ENCODE peak calls at places on chromosomes 5 and 9, in nine cellular contexts. T is GM06990, U is brain microvascular endothelial cell, R is astrocyte of the spinal cord, P is fibroblast of lung, O is sigmoid colon, C is tibial nerve, W is coronary artery, Z is stomach. X is an unnamed sample.

GRCh38 chr5:157912621-157913325 is 53.8 kb upstream of the CLINT1 start:
- DNase-seq in T (peak), U (no peak), R (no peak), P (no peak), O (no peak), C (no peak), W (no peak), Z (peak), X (peak)

GRCh38 chr9:133333566-133333965 is 2.4 kb downstream of the SURF6 start:
- DNase-seq in T (no peak), U (no peak), R (no peak), P (no peak), O (peak), C (no peak), W (no peak), Z (no peak), X (no peak)

GRCh38 chr9:122005597-122005996 is 87.5 kb downstream of the TTLL11 start:
- DNase-seq in T (no peak), U (peak), R (peak), P (peak), O (no peak), C (no peak), W (no peak), Z (no peak), X (peak)

GRCh38 chr5:180375291-180375690 is 22.2 kb upstream of the GFPT2 start:
- DNase-seq in T (no peak), U (no peak), R (no peak), P (no peak), O (no peak), C (no peak), W (no peak), Z (no peak), X (no peak)

GRCh38 chr9:103913899-103914298 is 180.2 kb upstream of the SMC2 start:
- DNase-seq in T (no peak), U (no peak), R (no peak), P (no peak), O (no peak), C (no peak), W (no peak), Z (no peak), X (peak)

GRCh38 chr9:130053504-130054427 is at the start of gene GPR107:
- DNase-seq in T (peak), U (peak), R (peak), P (peak), O (peak), C (peak), W (peak), Z (peak), X (peak)

GRCh38 chr9:136254381-136255165 is 9.0 kb upstream of the QSOX2 start:
- DNase-seq in T (no peak), U (no peak), R (no peak), P (no peak), O (no peak), C (no peak), W (no peak), Z (no peak), X (no peak)

GRCh38 chr5:81605299-81605698 is 145.6 kb downstream of the SSBP2 start:
- DNase-seq in T (no peak), U (no peak), R (no peak), P (no peak), O (no peak), C (no peak), W (no peak), Z (no peak), X (no peak)

GRCh38 chr9:98884849-98885248 is 58.9 kb upstream of the COL15A1 start:
- DNase-seq in T (no peak), U (no peak), R (no peak), P (no peak), O (no peak), C (no peak), W (peak), Z (no peak), X (no peak)

GRCh38 chr9:126676685-126677143 is 63.0 kb downstream of the LMX1B start:
- DNase-seq in T (no peak), U (no peak), R (no peak), P (no peak), O (no peak), C (no peak), W (no peak), Z (no peak), X (peak)

GRCh38 chr9:136741885-136742568 is 713 bp downstream of the LCN10 start:
- DNase-seq in T (no peak), U (no peak), R (no peak), P (no peak), O (no peak), C (no peak), W (no peak), Z (no peak), X (no peak)

GRCh38 chr9:16553869-16554540 is 316.5 kb downstream of the BNC2 start:
- DNase-seq in T (no peak), U (no peak), R (peak), P (peak), O (no peak), C (no peak), W (no peak), Z (no peak), X (no peak)

GRCh38 chr5:65076251-65076869 is 307.6 kb downstream of the CWC27 start:
- DNase-seq in T (no peak), U (peak), R (peak), P (peak), O (no peak), C (peak), W (no peak), Z (no peak), X (peak)

GRCh38 chr9:114121445-114122151 is 22.5 kb upstream of the KIF12 start:
- DNase-seq in T (no peak), U (no peak), R (no peak), P (no peak), O (no peak), C (no peak), W (no peak), Z (no peak), X (no peak)

GRCh38 chr5:36657563-36657995 is 51.2 kb downstream of the SLC1A3 start:
- DNase-seq in T (no peak), U (peak), R (peak), P (peak), O (peak), C (peak), W (no peak), Z (peak), X (peak)

GRCh38 chr9:133943781-133944745 is 48.1 kb downstream of the VAV2 start:
- DNase-seq in T (no peak), U (no peak), R (peak), P (peak), O (peak), C (no peak), W (no peak), Z (no peak), X (peak)

GRCh38 chr5:168740055-168740820 is 161.1 kb upstream of the PANK3 start:
- DNase-seq in T (no peak), U (no peak), R (no peak), P (no peak), O (no peak), C (no peak), W (peak), Z (no peak), X (no peak)

GRCh38 chr9:134419684-134420076 is 93.4 kb downstream of the RXRA start:
- DNase-seq in T (no peak), U (no peak), R (no peak), P (no peak), O (no peak), C (no peak), W (no peak), Z (no peak), X (no peak)

GRCh38 chr9:34581318-34581717 is 8.2 kb downstream of the CNTFR start:
- DNase-seq in T (no peak), U (no peak), R (no peak), P (no peak), O (no peak), C (no peak), W (no peak), Z (no peak), X (no peak)

GRCh38 chr9:6842584-6842947 is 84.8 kb downstream of the KDM4C start:
- DNase-seq in T (no peak), U (peak), R (peak), P (peak), O (no peak), C (no peak), W (no peak), Z (no peak), X (peak)

GRCh38 chr5:123124495-123125171 is 35.6 kb downstream of the PRDM6 start:
- DNase-seq in T (no peak), U (no peak), R (no peak), P (no peak), O (no peak), C (peak), W (no peak), Z (no peak), X (no peak)

GRCh38 chr9:98784855-98785254 is 11.5 kb downstream of the ANKS6 start:
- DNase-seq in T (no peak), U (no peak), R (no peak), P (no peak), O (no peak), C (no peak), W (no peak), Z (no peak), X (no peak)

GRCh38 chr5:58187473-58188286 is 272.2 kb downstream of the PLK2 start:
- DNase-seq in T (no peak), U (no peak), R (no peak), P (no peak), O (no peak), C (no peak), W (no peak), Z (no peak), X (no peak)

GRCh38 chr5:125140855-125141254 is 394.4 kb upstream of the ZNF608 start:
- DNase-seq in T (no peak), U (peak), R (peak), P (peak), O (no peak), C (no peak), W (no peak), Z (no peak), X (peak)

GRCh38 chr9:132404228-132404881 is 2.3 kb downstream of the TTF1 start:
- DNase-seq in T (no peak), U (no peak), R (no peak), P (peak), O (no peak), C (no peak), W (no peak), Z (no peak), X (no peak)

GRCh38 chr5:111498346-111498745 is 14.0 kb downstream of the STARD4 start:
- DNase-seq in T (no peak), U (no peak), R (no peak), P (no peak), O (no peak), C (no peak), W (no peak), Z (no peak), X (no peak)

GRCh38 chr5:128572546-128573339 is 34.7 kb upstream of the FBN2 start:
- DNase-seq in T (no peak), U (no peak), R (peak), P (peak), O (no peak), C (no peak), W (no peak), Z (no peak), X (peak)

GRCh38 chr5:113043491-113043931 is 66.9 kb downstream of the DCP2 start:
- DNase-seq in T (no peak), U (no peak), R (peak), P (peak), O (no peak), C (no peak), W (peak), Z (no peak), X (no peak)

GRCh38 chr5:88882321-88883038 is 504 bp downstream of the MEF2C start:
- DNase-seq in T (no peak), U (peak), R (peak), P (no peak), O (no peak), C (no peak), W (no peak), Z (no peak), X (no peak)

DNA sequence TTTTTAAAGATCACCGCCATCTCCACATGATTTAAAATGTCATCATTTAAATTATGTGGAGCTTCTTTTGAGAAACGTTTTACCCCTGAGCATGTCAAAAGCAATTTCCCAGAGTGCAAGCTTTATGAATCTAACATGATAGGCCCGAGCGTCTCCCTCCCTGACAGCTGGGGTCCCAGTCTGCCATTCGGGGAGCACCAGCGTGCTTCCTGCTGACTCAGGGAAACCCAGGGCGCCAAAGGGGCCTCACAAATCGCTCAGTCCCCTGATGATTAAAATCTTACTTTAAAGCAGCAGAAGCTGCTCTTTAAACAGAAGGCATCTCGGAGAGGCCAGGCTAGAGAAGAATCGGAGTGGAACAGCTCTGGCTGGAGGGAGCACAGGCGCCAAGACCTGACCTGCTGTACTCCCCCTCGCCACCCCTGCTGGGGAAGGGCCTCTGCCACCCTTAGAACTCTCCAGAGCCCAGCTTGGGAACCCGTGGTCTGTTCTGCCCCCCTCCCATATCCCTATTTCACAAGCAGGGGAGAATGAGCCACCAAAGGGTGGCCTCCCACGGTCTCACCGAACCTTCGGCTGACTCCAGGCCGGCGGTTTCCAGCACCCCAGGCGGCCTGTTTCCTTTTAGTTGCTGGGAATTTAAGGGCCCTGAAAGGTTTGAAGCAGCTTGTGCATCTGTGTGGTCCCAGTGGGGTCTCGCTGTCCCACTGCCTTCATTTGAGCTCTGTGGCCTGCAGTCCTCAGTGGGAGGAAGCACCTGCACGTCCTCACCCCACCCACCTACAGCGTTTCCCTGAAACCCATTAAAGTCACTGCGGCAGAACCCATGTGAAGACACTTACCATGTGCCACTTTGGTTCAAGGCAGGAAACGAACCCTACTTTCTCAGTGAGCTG is 147.6 kb downstream of the COL23A1 start:
- DNase-seq in T (no peak), U (no peak), R (no peak), P (no peak), O (peak), C (no peak), W (peak), Z (no peak), X (no peak)
- H3K4me3 ChIP-seq in T (no peak), U (no peak), R (no peak), P (no peak), O (no peak), C (no peak), W (no peak), Z (no peak), X (no peak)

GRCh38 chr5:78805-79149 is 13.2 kb upstream of the PLEKHG4B start:
- DNase-seq in T (no peak), U (no peak), R (no peak), P (no peak), O (no peak), C (no peak), W (no peak), Z (no peak), X (no peak)
- TF ChIP-seq CTCF in T (no peak), U (no peak), R (no peak), P (no peak), O (no peak), C (no peak), W (no peak), Z (no peak), X (no peak)

DNA sequence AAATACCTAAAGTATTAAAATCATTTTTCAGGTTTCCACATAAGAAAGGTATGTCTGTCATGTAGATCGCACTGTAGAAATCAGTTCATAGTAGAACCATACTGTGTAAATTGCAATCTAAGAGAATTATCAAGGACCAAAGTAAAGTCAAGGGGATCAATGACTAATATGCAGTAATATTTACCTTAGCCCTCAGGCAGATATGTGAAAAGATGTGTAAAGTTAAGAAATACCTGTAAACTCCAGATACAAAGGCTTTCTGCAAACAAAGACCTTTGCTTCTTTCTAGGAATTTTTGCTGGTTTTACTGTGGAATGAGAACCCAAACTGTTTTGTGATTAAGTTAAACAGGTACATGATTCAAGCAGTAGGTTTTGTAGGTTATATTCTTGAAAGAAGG is 11.6 kb downstream of the POLK start:
- DNase-seq in T (no peak), U (no peak), R (no peak), P (no peak), O (no peak), C (no peak), W (no peak), Z (no peak), X (peak)
- H3K4me3 ChIP-seq in T (no peak), U (no peak), R (no peak), P (no peak), O (no peak), C (no peak), W (no peak), Z (no peak), X (no peak)

GRCh38 chr9:37753489-37754190 is at the start of gene TRMT10B:
- DNase-seq in T (peak), U (peak), R (peak), P (peak), O (peak), C (peak), W (peak), Z (peak), X (peak)
- TF ChIP-seq CTCF in T (no peak), U (peak), R (no peak), P (no peak), O (no peak), C (no peak), W (no peak), Z (no peak), X (no peak)

DNA sequence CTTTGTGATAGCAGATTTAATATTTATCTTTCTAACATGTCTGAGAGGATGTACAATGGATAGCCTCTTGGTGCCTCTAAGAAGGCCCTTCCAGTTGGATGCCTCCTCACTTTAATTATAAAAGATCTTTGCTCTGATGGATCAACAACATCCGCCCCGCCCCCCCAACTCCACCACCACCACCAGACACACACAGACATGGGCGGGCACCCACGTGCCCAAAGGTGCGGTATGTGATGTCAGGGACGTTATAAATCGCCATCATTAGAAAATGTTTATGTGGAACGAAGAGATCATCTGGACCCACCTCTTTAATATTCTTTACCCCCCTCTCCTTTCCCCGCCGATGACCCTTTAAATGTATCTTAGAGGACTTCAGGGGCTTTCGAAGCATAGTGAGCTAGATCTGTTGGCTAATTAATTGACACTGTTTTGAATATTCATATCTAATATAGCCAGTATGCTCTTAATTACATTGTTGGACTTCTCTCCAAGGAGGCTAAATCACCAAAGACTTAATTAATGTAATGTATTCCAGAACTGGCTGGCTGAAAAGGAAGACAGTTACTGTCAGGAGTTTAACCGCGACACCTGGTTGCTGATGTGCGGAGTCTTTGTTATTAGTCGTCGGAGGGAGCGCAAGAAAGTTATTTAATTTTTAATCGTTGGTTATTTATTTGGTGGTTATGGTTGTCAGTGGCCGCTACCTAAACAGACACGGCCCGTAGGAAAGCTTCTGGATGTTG is 6.1 kb upstream of the FOXB2 start:
- DNase-seq in T (no peak), U (no peak), R (no peak), P (no peak), O (no peak), C (no peak), W (no peak), Z (no peak), X (no peak)
- H3K4me3 ChIP-seq in T (no peak), U (no peak), R (no peak), P (no peak), O (no peak), C (no peak), W (no peak), Z (no peak), X (no peak)

DNA sequence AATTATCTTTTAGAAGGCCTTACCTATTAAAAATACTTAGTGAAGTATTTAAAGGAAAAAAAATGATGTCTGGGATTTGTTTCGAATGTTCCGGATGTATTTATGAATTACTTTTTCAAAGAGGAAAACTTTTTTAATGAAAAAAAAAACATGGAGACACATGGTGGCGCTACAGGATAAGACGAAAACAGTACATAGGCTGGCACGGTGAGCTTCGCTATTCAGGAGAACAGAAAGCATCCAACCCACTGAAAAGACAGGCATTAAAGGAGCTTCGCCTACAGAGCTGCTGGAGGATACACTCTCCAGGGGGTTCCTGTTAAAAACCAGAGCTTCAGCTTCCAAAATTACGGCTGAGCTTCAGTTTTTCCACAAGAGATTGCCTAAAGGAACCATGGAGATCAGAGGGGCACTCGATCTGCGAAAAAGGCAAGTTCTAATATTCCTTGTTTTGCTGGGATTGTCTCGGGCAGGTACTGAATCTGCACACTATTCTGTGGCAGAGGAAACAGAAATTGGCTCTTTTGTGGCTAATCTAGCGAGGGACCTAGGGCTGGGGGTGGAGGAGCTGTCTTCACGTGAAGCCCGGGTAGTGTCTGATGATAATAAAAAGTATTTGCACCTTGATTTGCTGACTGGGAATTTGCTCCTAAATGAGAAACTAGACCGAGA is at the start of gene PCDHB14:
- DNase-seq in T (no peak), U (no peak), R (no peak), P (peak), O (no peak), C (no peak), W (no peak), Z (no peak), X (peak)
- TF ChIP-seq CTCF in T (no peak), U (no peak), R (no peak), P (no peak), O (no peak), C (no peak), W (no peak), Z (no peak), X (no peak)